ENCODE peak calls at places on chromosomes 2 and 18, in seven cellular contexts. R is A549, X is body of pancreas, K is right lobe of liver, S is adrenal gland, C is H54, A is tibial nerve. V is an unnamed sample.

GRCh38 chr2:183490930-183491329 is 366.7 kb downstream of the NUP35 start:
- DNase-seq in R (no peak), X (no peak), K (no peak), S (no peak), C (no peak), A (no peak), V (no peak)

GRCh38 chr2:174493549-174494331 is 6.9 kb upstream of the GPR155 start:
- DNase-seq in R (no peak), X (no peak), K (no peak), S (no peak), C (no peak), A (no peak), V (no peak)

GRCh38 chr2:29518010-29518409 is 402.8 kb downstream of the CLIP4 start:
- DNase-seq in R (no peak), X (no peak), K (no peak), S (no peak), C (no peak), A (no peak), V (no peak)

GRCh38 chr2:62198237-62198633 is 2.3 kb downstream of the B3GNT2 start:
- DNase-seq in R (no peak), X (no peak), K (no peak), S (no peak), C (no peak), A (no peak), V (no peak)

GRCh38 chr18:78849046-78849445 is 130.6 kb upstream of the SALL3 start:
- DNase-seq in R (no peak), X (no peak), K (no peak), S (no peak), C (no peak), A (no peak), V (no peak)

GRCh38 chr2:208142925-208143799 is 2.8 kb downstream of the CRYGB start:
- DNase-seq in R (no peak), X (no peak), K (no peak), S (no peak), C (no peak), A (no peak), V (no peak)

GRCh38 chr2:163733301-163733938 is 2.4 kb downstream of the FIGN start:
- DNase-seq in R (no peak), X (no peak), K (no peak), S (peak), C (no peak), A (no peak), V (no peak)

GRCh38 chr2:197360744-197361156 is 50.2 kb upstream of the ANKRD44 start:
- DNase-seq in R (no peak), X (no peak), K (no peak), S (no peak), C (no peak), A (no peak), V (no peak)

GRCh38 chr2:46925444-46926351 is 10.1 kb upstream of the MCFD2 start:
- DNase-seq in R (no peak), X (no peak), K (no peak), S (no peak), C (no peak), A (no peak), V (no peak)

DNA sequence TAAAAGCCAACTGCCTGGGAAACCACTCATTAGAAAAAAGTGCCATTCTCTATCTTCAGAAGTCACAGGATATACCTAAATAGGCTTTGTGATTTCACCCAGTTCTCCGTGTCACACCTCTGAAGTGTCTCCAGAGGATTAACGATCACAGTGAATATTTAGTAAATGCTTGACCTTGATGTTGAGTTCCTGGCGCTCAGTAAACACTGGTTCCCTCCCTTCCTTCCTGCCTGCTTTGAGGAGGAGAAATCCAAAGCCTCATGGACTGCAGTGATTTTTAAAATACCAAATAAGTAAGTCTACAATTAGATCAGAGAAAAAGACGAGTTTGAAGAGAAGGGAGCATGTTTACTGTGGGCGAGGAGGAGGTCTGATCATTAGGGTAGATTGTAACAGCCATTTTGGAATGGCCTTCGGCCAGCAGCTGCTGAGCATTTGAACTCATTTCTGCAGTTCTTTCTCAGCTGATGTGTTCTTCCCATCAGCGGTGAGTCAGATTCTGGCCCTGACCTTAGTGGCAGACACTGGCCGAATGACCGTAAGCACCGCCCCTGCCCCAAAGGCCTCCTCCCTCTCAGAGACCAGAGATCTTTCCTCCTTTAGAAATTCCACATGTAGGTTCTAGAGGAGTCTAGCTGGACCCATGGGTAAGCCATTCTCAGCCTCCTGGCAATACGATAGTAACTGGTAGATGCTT is 62.1 kb upstream of the SLC16A14 start:
- DNase-seq in R (peak), X (peak), K (no peak), S (peak), C (peak), A (peak), V (peak)
- TF ChIP-seq POLR2A in R (no peak), X (peak), K (no peak), S (peak), C (no peak), A (no peak), V (no peak)

GRCh38 chr2:222652856-222653255 is 3.0 kb downstream of the FARSB start:
- DNase-seq in R (no peak), X (no peak), K (no peak), S (no peak), C (no peak), A (no peak), V (no peak)
- TF ChIP-seq POLR2A in R (no peak), X (no peak), K (no peak), S (no peak), C (no peak), A (no peak), V (no peak)

DNA sequence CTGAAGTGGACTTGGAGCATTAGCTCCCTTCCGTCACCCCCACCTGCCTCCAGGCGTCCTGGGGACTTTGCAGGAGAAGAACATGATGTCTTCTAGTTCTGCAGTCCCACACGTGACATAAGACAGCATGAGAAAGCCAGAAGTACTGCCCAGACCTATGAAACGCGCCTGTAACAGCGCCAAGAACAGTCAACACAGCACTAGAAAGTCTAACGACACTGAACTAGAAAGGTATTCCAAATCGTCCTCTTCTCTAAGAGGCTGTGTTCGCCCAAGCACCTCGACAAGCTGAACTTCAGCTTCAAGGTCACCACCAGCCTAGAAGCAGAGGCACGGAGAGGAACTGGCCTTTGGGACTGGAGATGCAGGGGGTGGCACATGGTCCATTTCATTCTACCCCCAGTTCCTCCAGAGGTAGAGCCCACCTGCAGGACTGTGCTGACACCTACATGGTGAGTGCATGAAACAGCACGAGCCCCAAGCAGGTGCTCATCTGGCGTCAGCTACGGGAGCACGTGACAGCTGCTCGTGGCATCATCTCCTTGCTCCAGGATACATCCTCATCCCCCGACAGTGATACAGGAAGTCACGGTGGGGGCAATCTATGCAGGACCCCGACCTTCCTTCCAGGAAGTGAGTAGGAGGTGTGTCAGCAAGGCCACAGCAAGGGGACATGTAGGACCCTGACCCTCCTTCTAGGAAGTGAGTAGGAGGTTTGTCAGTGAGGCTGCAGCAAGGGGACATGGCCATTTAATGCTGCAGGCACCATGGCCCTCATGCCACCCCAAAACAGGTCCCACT is 3.7 kb downstream of the HDAC4 start:
- DNase-seq in R (peak), X (peak), K (no peak), S (peak), C (no peak), A (no peak), V (no peak)
- TF ChIP-seq POLR2A in R (no peak), X (peak), K (no peak), S (no peak), C (no peak), A (no peak), V (no peak)

GRCh38 chr2:113173563-113174368 is at the start of gene PSD4:
- DNase-seq in R (no peak), X (peak), K (peak), S (peak), C (no peak), A (no peak), V (peak)
- TF ChIP-seq POLR2A in R (no peak), X (no peak), K (no peak), S (no peak), C (no peak), A (no peak), V (peak)

GRCh38 chr18:46302866-46303485 is 198.8 kb downstream of the HAUS1 start:
- DNase-seq in R (no peak), X (no peak), K (no peak), S (no peak), C (no peak), A (no peak), V (no peak)

GRCh38 chr18:46299465-46300004 is 195.3 kb downstream of the HAUS1 start:
- DNase-seq in R (no peak), X (no peak), K (no peak), S (no peak), C (no peak), A (no peak), V (no peak)

GRCh38 chr18:46301081-46301480 is 196.9 kb downstream of the HAUS1 start:
- DNase-seq in R (no peak), X (no peak), K (no peak), S (no peak), C (no peak), A (no peak), V (no peak)

GRCh38 chr18:46298511-46298910 is 194.3 kb downstream of the HAUS1 start:
- DNase-seq in R (no peak), X (no peak), K (no peak), S (no peak), C (no peak), A (no peak), V (no peak)

DNA sequence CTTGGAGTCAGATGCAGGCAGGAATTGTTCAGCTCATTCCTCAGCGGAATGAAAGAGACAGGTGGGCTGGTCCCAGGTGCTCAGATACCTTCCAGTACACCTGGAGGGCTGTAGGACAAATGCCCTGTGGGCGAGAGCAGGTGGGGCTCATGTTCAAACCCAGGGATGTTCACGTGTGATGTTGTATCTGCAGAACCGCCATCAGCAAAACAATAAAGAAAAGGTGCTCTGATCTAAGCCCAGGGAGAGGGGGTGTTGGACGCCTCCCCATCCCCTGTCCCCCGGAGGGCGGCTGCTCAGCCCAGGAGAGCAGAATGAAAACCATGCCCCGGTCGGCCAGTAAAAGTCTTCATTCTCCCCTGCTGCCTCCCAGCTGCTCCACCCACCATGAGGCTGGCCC is 197.4 kb downstream of the HAUS1 start:
- DNase-seq in R (no peak), X (no peak), K (no peak), S (no peak), C (no peak), A (no peak), V (no peak)
- TF ChIP-seq POLR2A in R (no peak), X (no peak), K (no peak), S (no peak), C (no peak), A (no peak), V (no peak)

V was measured in upper lobe of left lung.